ENCODE peak calls at places on chromosomes 12 and 14, in five cellular contexts. T, F, P, L and G are unnamed samples.

GRCh38 chr14:100424504-100425453 is 101.6 kb downstream of the SLC25A47 start:
- DNase-seq in F (no peak), P (no peak), L (no peak), T (no peak), G (no peak)

GRCh38 chr14:100289916-100290606 is 16.2 kb downstream of the SLC25A29 start:
- DNase-seq in F (no peak), L (no peak), P (peak), T (no peak), G (no peak)

GRCh38 chr12:120130011-120130410 is 13.5 kb upstream of the RAB35 start:
- DNase-seq in T (no peak), F (no peak), P (no peak), L (no peak), G (no peak)

GRCh38 chr12:27048822-27049752 is 26.7 kb downstream of the MED21 start:
- DNase-seq in L (peak), F (peak), T (peak), P (no peak), G (no peak)

GRCh38 chr12:132772551-132772950 is 10.9 kb upstream of the ANKLE2 start:
- DNase-seq in P (no peak), T (no peak), F (no peak), L (no peak), G (no peak)

GRCh38 chr12:110896559-110896958 is 23.8 kb downstream of the MYL2 start:
- DNase-seq in T (no peak), P (no peak), F (no peak), L (no peak), G (no peak)

GRCh38 chr12:49962861-49963765 is 1.4 kb downstream of the AQP5 start:
- DNase-seq in L (no peak), T (no peak), F (peak), P (no peak), G (no peak)

GRCh38 chr14:96260341-96260821 is 4.4 kb downstream of the BDKRB1 start:
- DNase-seq in P (no peak), L (no peak), F (no peak), T (peak), G (no peak)

GRCh38 chr12:31236998-31237637 is 88.8 kb downstream of the SINHCAF start:
- DNase-seq in F (no peak), T (no peak), P (no peak), L (no peak), G (no peak)

GRCh38 chr14:103519043-103519836 is 3.4 kb downstream of the CKB start:
- DNase-seq in P (no peak), T (no peak), L (peak), F (peak), G (no peak)

GRCh38 chr12:65496617-65497016 is 218.1 kb downstream of the MSRB3 start:
- DNase-seq in F (no peak), T (peak), L (no peak), P (no peak), G (no peak)

GRCh38 chr12:24767016-24767415 is 181.9 kb downstream of the BCAT1 start:
- DNase-seq in P (no peak), F (no peak), L (no peak), T (no peak), G (peak)

GRCh38 chr12:10718279-10718821 is 4.8 kb downstream of the YBX3 start:
- DNase-seq in T (peak), L (no peak), P (no peak), F (no peak), G (no peak)

DNA sequence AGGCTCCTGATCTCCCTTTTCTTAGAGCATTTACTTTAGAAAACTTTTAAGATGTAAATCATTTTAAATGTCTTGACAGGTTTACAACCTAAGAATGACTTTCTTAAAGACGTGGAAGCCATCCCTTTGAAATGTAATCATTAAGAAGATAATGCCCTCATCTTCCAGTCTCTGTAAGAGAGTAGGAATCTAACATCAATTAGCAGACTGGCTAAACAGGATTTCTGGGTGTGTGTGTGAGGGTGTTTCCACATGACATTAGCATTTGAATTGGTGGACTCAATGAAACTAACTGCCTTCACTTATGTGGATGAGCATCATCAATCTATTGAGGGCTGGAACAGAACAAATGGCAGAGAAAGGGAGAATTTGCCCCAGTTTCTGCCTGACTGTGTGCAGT is 329.5 kb downstream of the RPL10L start:
- DNase-seq in P (no peak), L (no peak), T (no peak), F (no peak), G (no peak)
- TF ChIP-seq MAFK in P (no peak), L (no peak), T (no peak), F (no peak), G (no peak)

DNA sequence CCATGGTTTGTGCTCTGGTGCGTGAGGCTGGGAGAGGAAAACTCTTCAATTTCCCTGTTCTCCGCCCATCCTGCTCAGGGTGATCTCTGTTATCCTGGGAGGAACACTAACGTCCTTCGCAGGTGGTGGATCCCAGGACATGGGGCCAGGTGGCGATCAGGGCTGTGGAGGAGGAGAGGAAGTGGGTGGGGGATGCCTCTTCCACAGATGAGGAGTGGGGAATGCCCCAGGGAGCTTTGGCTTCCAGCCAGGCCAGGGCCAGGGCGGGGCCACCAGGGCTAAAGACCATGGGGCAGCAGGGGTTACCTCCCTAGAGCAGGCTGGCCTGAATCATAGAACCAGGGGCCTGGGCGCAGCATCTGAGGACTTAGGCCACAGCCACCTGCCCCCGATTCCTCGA is 3.3 kb upstream of the KRT75 start:
- DNase-seq in T (no peak), P (no peak), F (no peak), L (no peak), G (no peak)
- TF ChIP-seq MAFK in T (no peak), P (no peak), F (no peak), L (no peak), G (no peak)

DNA sequence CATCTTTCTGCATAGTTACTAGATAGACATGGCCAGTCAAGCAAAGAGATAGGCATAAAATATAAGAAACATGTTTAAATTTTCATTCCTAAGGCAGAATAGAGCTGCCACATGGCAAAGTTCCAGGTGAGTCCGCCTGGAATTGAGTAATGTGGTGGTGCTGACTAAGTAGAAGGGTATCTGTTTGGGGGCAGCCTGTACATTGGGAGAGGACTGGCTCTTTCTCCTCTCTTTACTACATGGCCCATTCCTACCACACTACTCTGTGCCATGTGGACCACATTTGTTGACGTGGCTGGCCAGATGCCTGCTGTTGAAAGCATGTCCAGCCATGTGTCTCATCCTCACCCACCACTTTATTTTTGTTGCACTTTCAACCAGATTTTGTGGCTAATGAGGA is 354.0 kb downstream of the ETNK1 start:
- DNase-seq in F (no peak), P (no peak), L (no peak), T (peak), G (no peak)
- TF ChIP-seq MAFK in F (no peak), P (no peak), L (no peak), T (peak), G (no peak)

GRCh38 chr12:6552140-6552551 is 3.7 kb downstream of the IFFO1 start:
- DNase-seq in F (no peak), L (no peak), T (no peak), P (no peak), G (no peak)

GRCh38 chr12:6554990-6555691 is 701 bp downstream of the IFFO1 start:
- DNase-seq in L (no peak), P (no peak), T (no peak), F (no peak), G (no peak)

GRCh38 chr12:6551496-6552139 is 4.2 kb downstream of the IFFO1 start:
- DNase-seq in L (no peak), T (peak), P (no peak), F (peak), G (no peak)

GRCh38 chr12:6554168-6554989 is 1.5 kb downstream of the IFFO1 start:
- DNase-seq in T (peak), L (peak), P (peak), F (peak), G (peak)

DNA sequence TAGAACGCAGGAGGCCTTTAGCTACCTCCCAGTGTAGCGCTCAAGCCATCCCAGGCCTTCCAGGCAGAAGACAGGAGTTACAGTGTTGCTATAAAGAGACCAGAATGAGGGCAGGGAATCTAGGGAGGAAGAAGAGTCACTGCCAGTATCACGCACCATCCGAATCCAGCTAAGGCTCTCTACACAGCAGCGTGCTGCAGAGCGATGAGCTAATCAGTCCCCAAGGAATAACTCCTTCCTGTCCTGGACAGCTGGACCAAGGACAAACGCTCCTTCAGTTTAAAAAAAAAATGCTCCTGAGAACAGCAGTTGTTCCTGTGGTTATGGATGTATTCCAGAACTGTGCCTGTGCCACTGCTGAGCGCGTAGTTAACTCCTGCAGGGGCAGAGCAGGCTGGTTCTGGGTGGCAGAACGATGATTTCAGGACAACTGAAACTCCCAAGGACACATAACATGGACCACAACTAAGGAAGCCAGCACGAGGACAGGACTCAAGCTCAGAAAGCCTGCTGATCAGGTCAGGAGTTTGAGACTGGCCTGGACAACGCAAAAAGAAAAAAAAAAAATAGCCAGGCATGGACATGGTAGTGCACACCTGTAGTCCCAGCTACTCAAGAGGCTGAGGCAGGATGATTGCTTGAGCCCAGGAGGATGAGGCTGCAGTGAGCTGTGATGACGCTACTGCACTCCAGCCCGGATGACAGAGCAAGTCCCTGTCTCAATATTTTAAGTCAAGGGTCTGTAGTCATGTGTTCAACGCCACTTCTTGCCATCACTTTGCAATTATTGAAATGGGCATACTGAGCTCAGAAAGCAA is 2.6 kb downstream of the IFFO1 start:
- DNase-seq in F (no peak), T (peak), P (no peak), L (no peak), G (no peak)
- TF ChIP-seq MAFK in F (no peak), T (no peak), P (no peak), L (no peak), G (no peak)

GRCh38 chr14:74508844-74509428 is 15.4 kb downstream of the ISCA2 start:
- DNase-seq in L (no peak), T (no peak), P (no peak), F (no peak), G (no peak)

GRCh38 chr14:74506408-74506807 is 12.8 kb downstream of the ISCA2 start:
- DNase-seq in F (no peak), T (no peak), L (no peak), P (peak), G (no peak)

GRCh38 chr14:74507085-74507484 is 13.5 kb downstream of the ISCA2 start:
- DNase-seq in P (no peak), L (no peak), F (no peak), T (no peak), G (no peak)

GRCh38 chr14:74508292-74508731 is 14.7 kb downstream of the ISCA2 start:
- DNase-seq in P (no peak), L (no peak), F (peak), T (no peak), G (peak)

GRCh38 chr14:74507796-74508195 is 14.2 kb downstream of the ISCA2 start:
- DNase-seq in L (no peak), T (no peak), P (no peak), F (no peak), G (no peak)
- TF ChIP-seq MAFK in L (no peak), T (no peak), P (no peak), F (no peak), G (no peak)

DNA sequence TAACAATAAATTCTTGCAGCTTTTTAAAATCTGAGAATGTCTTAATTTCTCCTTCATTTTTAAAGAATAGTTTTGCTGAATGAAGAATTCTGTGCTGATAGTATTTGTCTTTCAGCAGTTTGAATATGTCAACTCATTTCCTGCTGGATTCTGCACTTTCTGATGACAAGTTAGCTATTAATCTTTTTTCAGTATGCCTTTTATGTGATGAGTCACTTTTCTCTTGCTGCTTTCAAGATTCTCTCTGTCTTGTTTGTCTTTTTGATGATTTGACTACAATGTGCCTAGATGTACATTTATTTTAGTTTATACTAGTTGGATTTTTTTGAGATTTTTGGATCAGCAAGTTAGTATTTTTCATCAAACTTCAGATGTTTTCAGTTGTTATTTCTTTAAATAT is 87.9 kb upstream of the AVPR1A start:
- DNase-seq in F (peak), L (no peak), T (no peak), P (no peak), G (no peak)
- TF ChIP-seq MAFK in F (peak), L (no peak), T (no peak), P (no peak), G (no peak)

GRCh38 chr12:92606956-92607355 is 95.8 kb upstream of the PLEKHG7 start:
- DNase-seq in T (no peak), F (no peak), L (no peak), P (no peak), G (no peak)

GRCh38 chr12:92605621-92606170 is 97.1 kb upstream of the PLEKHG7 start:
- DNase-seq in P (no peak), F (no peak), T (peak), L (no peak), G (no peak)

GRCh38 chr12:92612611-92613010 is 90.2 kb upstream of the PLEKHG7 start:
- DNase-seq in L (no peak), P (no peak), F (no peak), T (no peak), G (no peak)

GRCh38 chr12:92604786-92605185 is 98.0 kb upstream of the PLEKHG7 start:
- DNase-seq in P (no peak), T (no peak), L (no peak), F (no peak), G (no peak)

GRCh38 chr12:92608418-92609091 is 94.2 kb upstream of the PLEKHG7 start:
- DNase-seq in T (peak), F (peak), L (no peak), P (no peak), G (peak)
- TF ChIP-seq MAFK in T (no peak), F (no peak), L (no peak), P (no peak), G (no peak)

GRCh38 chr12:62933871-62934798 is 815 bp downstream of the PPM1H start:
- DNase-seq in P (peak), T (peak), F (peak), L (peak), G (no peak)
- TF ChIP-seq MAFK in P (no peak), T (no peak), F (no peak), L (no peak), G (no peak)

GRCh38 chr14:65352964-65353530 is 59.5 kb upstream of the FUT8 start:
- DNase-seq in F (peak), T (no peak), L (no peak), P (no peak), G (no peak)
- TF ChIP-seq MAFK in F (no peak), T (no peak), L (no peak), P (no peak), G (no peak)